ENCODE peak calls at places on chromosome 17, in four cellular contexts. I is A549, N is K562, C is HepG2. R is an unnamed sample.

GRCh38 chr17:60390881-60391418 is 983 bp downstream of the USP32 start:
- DNase-seq in I (peak; percentile 45), C (peak; percentile 39), N (no peak), R (no peak)

GRCh38 chr17:42311240-42312034 is 23.1 kb downstream of the STAT5A start:
- DNase-seq in I (no peak), N (peak; percentile 67), C (peak; percentile 91), R (no peak)

GRCh38 chr17:45234641-45235040 is 13.0 kb downstream of the FMNL1 start:
- DNase-seq in C (peak; percentile 69), I (peak; percentile 66), N (peak; percentile 65), R (peak; percentile 73)

GRCh38 chr17:38701504-38702165 is 3.4 kb upstream of the MLLT6 start:
- DNase-seq in C (peak; percentile 49), N (peak; percentile 50), I (peak; percentile 55), R (no peak)

GRCh38 chr17:81248649-81249048 is 9.5 kb downstream of the NDUFAF8 start:
- DNase-seq in C (no peak), I (no peak), N (no peak), R (no peak)

GRCh38 chr17:64264891-64265290 is 1.8 kb upstream of the TEX2 start:
- DNase-seq in N (no peak), C (no peak), I (no peak), R (no peak)

GRCh38 chr17:29972277-29972676 is 30.8 kb downstream of the EFCAB5 start:
- DNase-seq in I (no peak), C (no peak), N (no peak), R (no peak)

GRCh38 chr17:10513284-10514067 is 4.9 kb downstream of the MYH1 start:
- DNase-seq in C (no peak), I (no peak), N (no peak), R (no peak)

GRCh38 chr17:8160741-8161221 is 2.0 kb downstream of the VAMP2 start:
- DNase-seq in C (no peak), N (no peak), I (no peak), R (no peak)

GRCh38 chr17:49939318-49939717 is 29.7 kb upstream of the DLX4 start:
- DNase-seq in I (no peak), N (no peak), C (peak; percentile 83), R (no peak)

GRCh38 chr17:43737722-43738121 is 20.9 kb downstream of the SOST start:
- DNase-seq in C (no peak), N (no peak), I (no peak), R (no peak)

GRCh38 chr17:32496348-32497078 is 9.7 kb downstream of the CDK5R1 start:
- DNase-seq in C (no peak), I (no peak), N (no peak), R (no peak)
- TF ChIP-seq HDAC2 in C (no peak), I (no peak), N (no peak), R (no peak)

GRCh38 chr17:20993863-20994778 is 48.7 kb downstream of the USP22 start:
- DNase-seq in N (no peak), I (no peak), C (no peak), R (no peak)

GRCh38 chr17:20991276-20992037 is 51.4 kb downstream of the USP22 start:
- DNase-seq in N (no peak), C (no peak), I (no peak), R (no peak)

GRCh38 chr17:20994779-20995149 is 48.0 kb downstream of the USP22 start:
- DNase-seq in N (no peak), C (no peak), I (no peak), R (no peak)

GRCh38 chr17:20992416-20992815 is 50.4 kb downstream of the USP22 start:
- DNase-seq in N (no peak), C (no peak), I (no peak), R (no peak)

DNA sequence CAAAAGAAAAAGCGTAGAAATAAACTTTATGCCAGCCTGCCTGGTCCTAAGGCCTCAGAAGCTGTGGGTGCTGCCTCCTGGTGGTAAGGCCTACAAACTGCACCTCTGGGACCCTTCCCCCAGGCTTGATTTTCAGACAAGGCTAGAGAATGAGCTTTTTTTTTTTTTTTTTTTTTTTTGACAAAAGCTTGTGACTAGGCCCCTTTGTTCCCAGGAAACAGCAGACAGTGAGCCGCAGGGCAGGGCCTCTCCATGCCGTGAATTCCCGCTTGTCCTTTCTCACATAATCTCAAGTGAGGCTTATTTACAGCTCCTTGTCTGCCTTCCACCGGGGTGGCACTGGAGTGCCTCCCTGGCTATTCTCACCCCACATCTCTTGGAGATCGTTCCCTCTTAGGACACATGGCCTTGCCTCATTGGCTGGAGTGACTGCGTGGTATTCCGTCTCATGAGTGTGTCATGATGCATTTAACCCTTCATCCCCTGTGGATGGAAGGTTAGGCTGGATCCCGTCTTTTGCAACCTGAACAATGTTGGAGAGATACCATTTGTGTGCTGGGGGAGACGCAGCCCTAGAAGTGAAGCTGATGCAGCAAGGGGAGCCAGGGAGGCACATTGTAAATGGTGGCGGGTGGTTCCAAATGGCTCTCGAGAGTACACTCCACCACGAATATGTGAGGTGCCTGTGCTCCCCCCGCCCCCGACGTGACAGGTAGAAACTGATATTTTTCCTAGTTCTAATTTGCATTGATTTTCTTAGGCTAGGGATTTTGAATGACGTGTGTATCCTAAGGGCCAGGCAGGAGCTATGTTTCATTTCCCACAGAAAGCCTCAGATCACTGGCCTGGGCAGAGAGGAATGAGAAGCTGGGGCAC is 49.6 kb downstream of the USP22 start:
- DNase-seq in I (peak; percentile 81), C (peak; percentile 58), N (peak; percentile 74), R (peak; percentile 79)
- TF ChIP-seq HDAC2 in I (no peak), C (no peak), N (no peak), R (no peak)

GRCh38 chr17:1485748-1486376 is 6.6 kb downstream of the MYO1C start:
- DNase-seq in N (peak; percentile 67), C (no peak), I (peak; percentile 74), R (peak; percentile 65)
- TF ChIP-seq HDAC2 in N (no peak), C (no peak), I (no peak), R (peak; percentile 8)

GRCh38 chr17:40487371-40488020 is 13.9 kb downstream of the TNS4 start:
- DNase-seq in I (no peak), N (no peak), C (no peak), R (no peak)

GRCh38 chr17:40484973-40485530 is 16.4 kb downstream of the TNS4 start:
- DNase-seq in C (no peak), I (no peak), N (no peak), R (no peak)

GRCh38 chr17:40485851-40486512 is 15.4 kb downstream of the TNS4 start:
- DNase-seq in I (peak; percentile 99), C (peak; percentile 86), N (no peak), R (no peak)

GRCh38 chr17:40484285-40484972 is 17.0 kb downstream of the TNS4 start:
- DNase-seq in C (no peak), N (no peak), I (no peak), R (no peak)

GRCh38 chr17:40486513-40487370 is 14.7 kb downstream of the TNS4 start:
- DNase-seq in N (no peak), I (peak; percentile 35), C (no peak), R (no peak)
- TF ChIP-seq HDAC2 in N (no peak), I (no peak), C (no peak), R (no peak)

GRCh38 chr17:74960739-74961342 is 11.7 kb downstream of the HID1 start:
- DNase-seq in I (peak; percentile 89), N (peak; percentile 91), C (peak; percentile 83), R (peak; percentile 54)
- TF ChIP-seq HDAC2 in I (no peak), N (peak; percentile 72), C (peak; percentile 83), R (no peak)

DNA sequence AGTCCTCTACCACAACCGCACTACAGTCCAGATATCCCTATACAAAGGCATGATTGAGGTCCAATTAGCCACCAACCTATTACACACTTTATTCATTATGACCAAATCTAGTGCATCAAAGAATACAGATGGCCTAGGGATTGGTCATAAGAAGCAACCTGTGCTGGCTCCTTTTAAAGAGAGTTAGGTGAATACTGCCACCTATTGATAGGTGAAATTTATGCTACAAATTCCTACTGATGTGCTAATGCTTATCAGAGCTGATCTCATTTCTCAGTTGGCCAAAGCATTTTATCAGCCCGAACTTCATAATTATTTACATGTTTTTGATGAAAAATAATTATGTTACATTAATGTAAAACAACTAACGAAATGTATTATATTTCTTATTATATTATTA is 166.3 kb downstream of the ANKFN1 start:
- DNase-seq in I (peak; percentile 64), C (peak; percentile 58), N (peak; percentile 16), R (no peak)
- TF ChIP-seq HDAC2 in I (no peak), C (no peak), N (no peak), R (no peak)

DNA sequence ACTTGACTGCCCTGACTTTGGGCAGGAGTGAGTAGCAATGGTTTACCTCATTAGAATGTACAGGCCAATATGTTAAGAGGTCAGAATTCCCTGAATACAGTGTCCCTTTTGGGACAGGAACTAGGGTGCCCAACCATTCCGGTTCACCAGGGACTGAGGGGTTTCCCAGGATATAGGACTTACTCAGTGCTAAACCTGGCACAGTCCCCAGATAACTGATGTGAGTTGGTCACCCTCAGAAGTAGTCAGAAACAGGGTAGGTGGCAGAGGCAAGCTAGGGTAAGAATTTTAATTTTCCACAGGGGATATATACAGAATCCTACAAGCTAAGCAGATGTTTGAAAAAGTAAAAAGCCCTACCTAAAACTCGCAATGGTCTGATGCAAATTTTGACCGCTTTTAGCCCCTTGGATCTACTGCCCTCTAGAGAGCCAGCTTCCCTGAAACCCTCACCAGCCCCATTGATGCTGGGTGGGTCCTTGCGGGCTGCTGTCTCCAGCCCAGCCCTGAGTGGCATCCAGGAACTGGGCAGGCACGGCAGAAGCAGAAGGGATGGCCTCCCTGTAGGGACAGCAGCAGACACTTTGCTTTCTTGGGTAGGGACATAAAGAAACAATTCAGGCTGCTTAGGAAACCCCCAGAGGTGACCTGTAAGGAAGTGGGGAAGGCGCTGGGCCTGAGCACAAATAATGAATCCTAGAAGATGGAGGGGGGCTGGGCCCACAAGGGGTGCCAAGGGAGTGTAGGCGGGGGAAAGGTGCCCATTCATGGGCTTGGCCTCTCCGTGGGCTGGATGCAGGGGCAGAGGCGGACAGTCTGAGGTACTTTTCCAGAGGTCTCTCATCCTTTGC is 434.8 kb downstream of the SLC39A11 start:
- DNase-seq in N (no peak), C (peak; percentile 41), I (peak; percentile 60), R (no peak)
- TF ChIP-seq HDAC2 in N (no peak), C (no peak), I (no peak), R (no peak)

R was measured in H1.